ENCODE peak calls at places on chromosome 6, in ten cellular contexts. One of them, this sample, is unnamed.

GRCh38 chr6:163261361-163261760 is 153.2 kb upstream of the QKI start:
- DNase-seq in HepG2: no peak
- DNase-seq in ovary: no peak
- DNase-seq in transverse colon: no peak
- DNase-seq in A549: no peak
- DNase-seq in tibial nerve: no peak
- DNase-seq in SK-N-SH: no peak
- DNase-seq in stomach: no peak
- DNase-seq in suprapubic skin: no peak
- DNase-seq in H1: no peak
- DNase-seq in this sample: no peak

GRCh38 chr6:126040394-126040793 is 54.1 kb downstream of the TRMT11 start:
- DNase-seq in HepG2: no peak
- DNase-seq in ovary: no peak
- DNase-seq in transverse colon: no peak
- DNase-seq in A549: no peak
- DNase-seq in tibial nerve: no peak
- DNase-seq in SK-N-SH: no peak
- DNase-seq in stomach: no peak
- DNase-seq in suprapubic skin: no peak
- DNase-seq in H1: no peak
- DNase-seq in this sample: no peak

GRCh38 chr6:106163966-106164877 is 78.1 kb downstream of the PRDM1 start:
- DNase-seq in HepG2: no peak
- DNase-seq in ovary: no peak
- DNase-seq in transverse colon: peak
- DNase-seq in A549: no peak
- DNase-seq in tibial nerve: peak
- DNase-seq in SK-N-SH: no peak
- DNase-seq in stomach: no peak
- DNase-seq in suprapubic skin: peak
- DNase-seq in H1: no peak
- DNase-seq in this sample: peak

GRCh38 chr6:129567374-129567773 is 142.6 kb downstream of the ARHGAP18 start:
- DNase-seq in HepG2: peak
- DNase-seq in ovary: no peak
- DNase-seq in transverse colon: no peak
- DNase-seq in A549: peak
- DNase-seq in tibial nerve: peak
- DNase-seq in SK-N-SH: no peak
- DNase-seq in stomach: no peak
- DNase-seq in suprapubic skin: no peak
- DNase-seq in H1: peak
- DNase-seq in this sample: peak

GRCh38 chr6:158474961-158475343 is 84.9 kb upstream of the TMEM181 start:
- DNase-seq in HepG2: peak
- DNase-seq in ovary: no peak
- DNase-seq in transverse colon: no peak
- DNase-seq in A549: peak
- DNase-seq in tibial nerve: no peak
- DNase-seq in SK-N-SH: no peak
- DNase-seq in stomach: peak
- DNase-seq in suprapubic skin: no peak
- DNase-seq in H1: no peak
- DNase-seq in this sample: no peak

GRCh38 chr6:43951063-43951755 is 176.0 kb downstream of the MRPL14 start:
- DNase-seq in HepG2: peak
- DNase-seq in ovary: no peak
- DNase-seq in transverse colon: peak
- DNase-seq in A549: peak
- DNase-seq in tibial nerve: no peak
- DNase-seq in SK-N-SH: peak
- DNase-seq in stomach: peak
- DNase-seq in suprapubic skin: peak
- DNase-seq in H1: peak
- DNase-seq in this sample: peak

GRCh38 chr6:47822856-47823554 is 41.2 kb downstream of the OPN5 start:
- DNase-seq in HepG2: no peak
- DNase-seq in ovary: no peak
- DNase-seq in transverse colon: no peak
- DNase-seq in A549: no peak
- DNase-seq in tibial nerve: no peak
- DNase-seq in SK-N-SH: no peak
- DNase-seq in stomach: no peak
- DNase-seq in suprapubic skin: no peak
- DNase-seq in H1: no peak
- DNase-seq in this sample: no peak

GRCh38 chr6:140462495-140463311 is 1088.3 kb upstream of the CITED2 start:
- DNase-seq in HepG2: no peak
- DNase-seq in ovary: no peak
- DNase-seq in transverse colon: peak
- DNase-seq in A549: no peak
- DNase-seq in tibial nerve: no peak
- DNase-seq in SK-N-SH: no peak
- DNase-seq in stomach: no peak
- DNase-seq in suprapubic skin: no peak
- DNase-seq in H1: no peak
- DNase-seq in this sample: no peak

GRCh38 chr6:113371106-113371505 is 486.0 kb upstream of the MARCKS start:
- DNase-seq in HepG2: no peak
- DNase-seq in ovary: no peak
- DNase-seq in transverse colon: no peak
- DNase-seq in A549: no peak
- DNase-seq in tibial nerve: no peak
- DNase-seq in SK-N-SH: no peak
- DNase-seq in stomach: no peak
- DNase-seq in suprapubic skin: no peak
- DNase-seq in H1: no peak
- DNase-seq in this sample: no peak

GRCh38 chr6:27720607-27721580 is 191.3 kb downstream of the OR2B2 start:
- DNase-seq in HepG2: peak
- DNase-seq in ovary: no peak
- DNase-seq in transverse colon: no peak
- DNase-seq in A549: peak
- DNase-seq in tibial nerve: no peak
- DNase-seq in SK-N-SH: no peak
- DNase-seq in stomach: no peak
- DNase-seq in suprapubic skin: no peak
- DNase-seq in H1: peak
- DNase-seq in this sample: no peak

GRCh38 chr6:33426590-33427563 is 7.0 kb downstream of the SYNGAP1 start:
- DNase-seq in HepG2: no peak
- DNase-seq in ovary: no peak
- DNase-seq in transverse colon: no peak
- DNase-seq in A549: peak
- DNase-seq in tibial nerve: no peak
- DNase-seq in SK-N-SH: peak
- DNase-seq in stomach: no peak
- DNase-seq in suprapubic skin: peak
- DNase-seq in H1: no peak
- DNase-seq in this sample: no peak

GRCh38 chr6:158476389-158476788 is 83.5 kb upstream of the TMEM181 start:
- DNase-seq in HepG2: no peak
- DNase-seq in ovary: no peak
- DNase-seq in transverse colon: no peak
- DNase-seq in A549: no peak
- DNase-seq in tibial nerve: no peak
- DNase-seq in SK-N-SH: no peak
- DNase-seq in stomach: no peak
- DNase-seq in suprapubic skin: no peak
- DNase-seq in H1: no peak
- DNase-seq in this sample: no peak

GRCh38 chr6:138454976-138455706 is 44.2 kb downstream of the NHSL1 start:
- DNase-seq in HepG2: no peak
- DNase-seq in ovary: no peak
- DNase-seq in transverse colon: peak
- DNase-seq in A549: peak
- DNase-seq in tibial nerve: no peak
- DNase-seq in SK-N-SH: no peak
- DNase-seq in stomach: peak
- DNase-seq in suprapubic skin: no peak
- DNase-seq in H1: no peak
- DNase-seq in this sample: peak

GRCh38 chr6:90811596-90812226 is 224.8 kb upstream of the MAP3K7 start:
- DNase-seq in HepG2: no peak
- DNase-seq in ovary: no peak
- DNase-seq in transverse colon: no peak
- DNase-seq in A549: no peak
- DNase-seq in tibial nerve: no peak
- DNase-seq in SK-N-SH: no peak
- DNase-seq in stomach: no peak
- DNase-seq in suprapubic skin: no peak
- DNase-seq in H1: no peak
- DNase-seq in this sample: no peak

GRCh38 chr6:122472022-122472340 is 374 bp upstream of the SERINC1 start:
- DNase-seq in HepG2: no peak
- DNase-seq in ovary: no peak
- DNase-seq in transverse colon: no peak
- DNase-seq in A549: peak
- DNase-seq in tibial nerve: no peak
- DNase-seq in SK-N-SH: no peak
- DNase-seq in stomach: no peak
- DNase-seq in suprapubic skin: no peak
- DNase-seq in H1: no peak
- DNase-seq in this sample: no peak

GRCh38 chr6:83808926-83809325 is 44.2 kb upstream of the RIPPLY2 start:
- DNase-seq in HepG2: no peak
- DNase-seq in ovary: no peak
- DNase-seq in transverse colon: no peak
- DNase-seq in A549: no peak
- DNase-seq in tibial nerve: no peak
- DNase-seq in SK-N-SH: no peak
- DNase-seq in stomach: no peak
- DNase-seq in suprapubic skin: no peak
- DNase-seq in H1: no peak
- DNase-seq in this sample: no peak

GRCh38 chr6:160462551-160463109 is 114.5 kb downstream of the SLC22A3 start:
- DNase-seq in HepG2: no peak
- DNase-seq in ovary: no peak
- DNase-seq in transverse colon: peak
- DNase-seq in A549: no peak
- DNase-seq in tibial nerve: no peak
- DNase-seq in SK-N-SH: no peak
- DNase-seq in stomach: no peak
- DNase-seq in suprapubic skin: no peak
- DNase-seq in H1: no peak
- DNase-seq in this sample: no peak

GRCh38 chr6:163701761-163702160 is 287.2 kb downstream of the QKI start:
- DNase-seq in HepG2: no peak
- DNase-seq in ovary: no peak
- DNase-seq in transverse colon: no peak
- DNase-seq in A549: no peak
- DNase-seq in tibial nerve: no peak
- DNase-seq in SK-N-SH: no peak
- DNase-seq in stomach: no peak
- DNase-seq in suprapubic skin: no peak
- DNase-seq in H1: no peak
- DNase-seq in this sample: no peak

GRCh38 chr6:73695619-73696421 is at the start of gene CD109:
- DNase-seq in HepG2: peak
- DNase-seq in ovary: no peak
- DNase-seq in transverse colon: peak
- DNase-seq in A549: peak
- DNase-seq in tibial nerve: peak
- DNase-seq in SK-N-SH: peak
- DNase-seq in stomach: no peak
- DNase-seq in suprapubic skin: peak
- DNase-seq in H1: peak
- DNase-seq in this sample: peak
- TF ChIP-seq EP300 in HepG2: no peak
- TF ChIP-seq EP300 in ovary: no peak
- TF ChIP-seq EP300 in transverse colon: no peak
- TF ChIP-seq EP300 in A549: no peak
- TF ChIP-seq EP300 in tibial nerve: no peak
- TF ChIP-seq EP300 in SK-N-SH: no peak
- TF ChIP-seq EP300 in stomach: no peak
- TF ChIP-seq EP300 in suprapubic skin: no peak
- TF ChIP-seq EP300 in H1: no peak
- TF ChIP-seq EP300 in this sample: peak

GRCh38 chr6:155882527-155883333 is 427.1 kb upstream of the NOX3 start:
- DNase-seq in HepG2: no peak
- DNase-seq in ovary: no peak
- DNase-seq in transverse colon: no peak
- DNase-seq in A549: no peak
- DNase-seq in tibial nerve: no peak
- DNase-seq in SK-N-SH: no peak
- DNase-seq in stomach: no peak
- DNase-seq in suprapubic skin: no peak
- DNase-seq in H1: no peak
- DNase-seq in this sample: no peak
- TF ChIP-seq EP300 in HepG2: no peak
- TF ChIP-seq EP300 in ovary: no peak
- TF ChIP-seq EP300 in transverse colon: no peak
- TF ChIP-seq EP300 in A549: no peak
- TF ChIP-seq EP300 in tibial nerve: no peak
- TF ChIP-seq EP300 in SK-N-SH: no peak
- TF ChIP-seq EP300 in stomach: no peak
- TF ChIP-seq EP300 in suprapubic skin: no peak
- TF ChIP-seq EP300 in H1: no peak
- TF ChIP-seq EP300 in this sample: no peak

GRCh38 chr6:123997223-123997622 is 193.6 kb downstream of the NKAIN2 start:
- DNase-seq in HepG2: no peak
- DNase-seq in ovary: no peak
- DNase-seq in transverse colon: no peak
- DNase-seq in A549: no peak
- DNase-seq in tibial nerve: no peak
- DNase-seq in SK-N-SH: no peak
- DNase-seq in stomach: no peak
- DNase-seq in suprapubic skin: no peak
- DNase-seq in H1: no peak
- DNase-seq in this sample: no peak
- TF ChIP-seq EP300 in HepG2: no peak
- TF ChIP-seq EP300 in ovary: no peak
- TF ChIP-seq EP300 in transverse colon: no peak
- TF ChIP-seq EP300 in A549: no peak
- TF ChIP-seq EP300 in tibial nerve: no peak
- TF ChIP-seq EP300 in SK-N-SH: no peak
- TF ChIP-seq EP300 in stomach: no peak
- TF ChIP-seq EP300 in suprapubic skin: no peak
- TF ChIP-seq EP300 in H1: no peak
- TF ChIP-seq EP300 in this sample: no peak

DNA sequence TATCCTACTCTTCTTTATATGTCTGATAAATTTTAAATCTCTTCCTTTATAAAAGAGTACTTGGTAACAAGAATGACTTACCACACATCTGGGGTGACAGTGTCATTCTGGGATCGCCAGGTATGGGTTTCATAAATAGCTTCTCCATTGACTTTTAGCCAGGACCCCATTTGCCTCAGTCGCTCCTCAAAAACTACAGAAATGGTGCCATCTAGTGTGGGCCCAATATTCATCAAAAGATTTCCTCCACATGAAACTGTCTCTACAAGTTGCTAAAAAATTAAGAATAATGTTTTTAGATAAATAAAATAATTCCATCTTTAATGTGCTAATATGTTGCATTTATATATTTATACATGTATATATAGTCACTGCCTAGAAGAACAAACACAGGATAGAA is 9.7 kb downstream of the FUCA2 start:
- DNase-seq in HepG2: no peak
- DNase-seq in ovary: no peak
- DNase-seq in transverse colon: no peak
- DNase-seq in A549: no peak
- DNase-seq in tibial nerve: no peak
- DNase-seq in SK-N-SH: no peak
- DNase-seq in stomach: no peak
- DNase-seq in suprapubic skin: no peak
- DNase-seq in H1: no peak
- DNase-seq in this sample: no peak
- TF ChIP-seq EP300 in HepG2: no peak
- TF ChIP-seq EP300 in ovary: no peak
- TF ChIP-seq EP300 in transverse colon: no peak
- TF ChIP-seq EP300 in A549: no peak
- TF ChIP-seq EP300 in tibial nerve: no peak
- TF ChIP-seq EP300 in SK-N-SH: no peak
- TF ChIP-seq EP300 in stomach: no peak
- TF ChIP-seq EP300 in suprapubic skin: no peak
- TF ChIP-seq EP300 in H1: no peak
- TF ChIP-seq EP300 in this sample: no peak

This sample was measured in upper lobe of left lung.